ENCODE peak calls at places on chromosome 3, in five cellular contexts. T, Y, N, B and H are unnamed samples.

GRCh38 chr3:42815826-42816225 is 6.6 kb downstream of the ACKR2 start:
- DNase-seq in T (no peak), Y (no peak), N (peak; percentile 53), B (no peak), H (no peak)

GRCh38 chr3:119664370-119664769 is 4.0 kb upstream of the POPDC2 start:
- DNase-seq in T (no peak), Y (no peak), N (peak; percentile 31), B (no peak), H (no peak)

GRCh38 chr3:104359546-104359945 is 1007.2 kb upstream of the ALCAM start:
- DNase-seq in T (no peak), Y (peak; percentile 43), N (peak; percentile 43), B (no peak), H (no peak)

GRCh38 chr3:190877925-190878324 is 15.4 kb upstream of the GMNC start:
- DNase-seq in T (no peak), Y (no peak), N (no peak), B (no peak), H (no peak)

GRCh38 chr3:175020101-175020500 is 161.0 kb downstream of the NAALADL2 start:
- DNase-seq in T (no peak), Y (no peak), N (no peak), B (no peak), H (no peak)

GRCh38 chr3:14678015-14678503 is 3.1 kb downstream of the C3orf20 start:
- DNase-seq in T (no peak), Y (no peak), N (no peak), B (no peak), H (no peak)

GRCh38 chr3:12312010-12312409 is 23.1 kb downstream of the PPARG start:
- DNase-seq in T (no peak), Y (no peak), N (peak; percentile 46), B (no peak), H (no peak)

GRCh38 chr3:165883866-165884478 is 46.7 kb upstream of the BCHE start:
- DNase-seq in T (no peak), Y (no peak), N (no peak), B (no peak), H (no peak)

GRCh38 chr3:69890094-69890493 is 109.4 kb upstream of the SAMMSON start:
- DNase-seq in T (no peak), Y (no peak), N (peak; percentile 84), B (no peak), H (no peak)

GRCh38 chr3:184914628-184915027 is 102.7 kb downstream of the VPS8 start:
- DNase-seq in T (no peak), Y (peak; percentile 1), N (no peak), B (no peak), H (no peak)

GRCh38 chr3:156681003-156681402 is 6.6 kb downstream of the TIPARP start:
- DNase-seq in T (no peak), Y (peak; percentile 96), N (peak; percentile 97), B (no peak), H (peak; percentile 62)

GRCh38 chr3:50189274-50189673 is 2.1 kb upstream of the GNAT1 start:
- DNase-seq in T (peak; percentile 20), Y (peak; percentile 86), N (peak; percentile 60), B (peak; percentile 82), H (peak; percentile 57)

GRCh38 chr3:12708584-12709192 is 44.8 kb upstream of the RAF1 start:
- DNase-seq in T (no peak), Y (peak; percentile 24), N (peak; percentile 93), B (peak; percentile 54), H (no peak)

GRCh38 chr3:11847607-11848006 is 922 bp upstream of the TAMM41 start:
- DNase-seq in T (no peak), Y (no peak), N (no peak), B (no peak), H (no peak)

GRCh38 chr3:88142094-88142624 is 7.6 kb upstream of the C3orf38 start:
- DNase-seq in T (no peak), Y (no peak), N (peak; percentile 58), B (no peak), H (no peak)

GRCh38 chr3:97914390-97914789 is 57.8 kb downstream of the RIOX2 start:
- DNase-seq in T (no peak), Y (peak; percentile 19), N (peak; percentile 82), B (no peak), H (no peak)

GRCh38 chr3:31977736-31978135 is 3.3 kb downstream of the OSBPL10 start:
- DNase-seq in T (no peak), Y (no peak), N (no peak), B (no peak), H (no peak)

GRCh38 chr3:37816271-37816670 is 45.4 kb upstream of the CTDSPL start:
- DNase-seq in T (no peak), Y (no peak), N (no peak), B (no peak), H (no peak)

GRCh38 chr3:101279162-101279561 is 41.2 kb downstream of the IMPG2 start:
- DNase-seq in T (no peak), Y (no peak), N (peak; percentile 55), B (no peak), H (no peak)

GRCh38 chr3:31610700-31611275 is 78.1 kb downstream of the STT3B start:
- DNase-seq in T (no peak), Y (peak; percentile 64), N (peak; percentile 36), B (no peak), H (peak; percentile 15)

GRCh38 chr3:190169877-190170276 is 49.2 kb upstream of the P3H2 start:
- DNase-seq in T (no peak), Y (no peak), N (no peak), B (no peak), H (no peak)

GRCh38 chr3:44958406-44958805 is 17.6 kb downstream of the ZDHHC3 start:
- DNase-seq in T (no peak), Y (no peak), N (no peak), B (no peak), H (no peak)

GRCh38 chr3:153961498-153961897 is 159.7 kb upstream of the ARHGEF26 start:
- DNase-seq in T (no peak), Y (no peak), N (no peak), B (no peak), H (no peak)

GRCh38 chr3:11282250-11283125 is 10.3 kb downstream of the ATG7 start:
- DNase-seq in T (no peak), Y (no peak), N (no peak), B (peak; percentile 60), H (no peak)

GRCh38 chr3:143716731-143717130 is 131.5 kb downstream of the SLC9A9 start:
- DNase-seq in T (no peak), Y (no peak), N (peak; percentile 22), B (no peak), H (no peak)

GRCh38 chr3:191761906-191762305 is 300.9 kb downstream of the PYDC2 start:
- DNase-seq in T (no peak), Y (no peak), N (no peak), B (no peak), H (no peak)

GRCh38 chr3:81308296-81308695 is 453.1 kb downstream of the GBE1 start:
- DNase-seq in T (no peak), Y (peak; percentile 64), N (no peak), B (no peak), H (peak; percentile 44)

GRCh38 chr3:72625616-72626337 is 222.5 kb downstream of the SHQ1 start:
- DNase-seq in T (no peak), Y (no peak), N (peak; percentile 98), B (no peak), H (no peak)

GRCh38 chr3:98778852-98779379 is 15.8 kb downstream of the ST3GAL6 start:
- DNase-seq in T (no peak), Y (peak; percentile 96), N (peak; percentile 94), B (no peak), H (peak; percentile 96)

GRCh38 chr3:60948488-60948887 is 302.8 kb downstream of the FHIT start:
- DNase-seq in T (no peak), Y (no peak), N (peak; percentile 15), B (no peak), H (no peak)

GRCh38 chr3:78745847-78746246 is 1022.0 kb downstream of the ROBO1 start:
- DNase-seq in T (no peak), Y (no peak), N (no peak), B (no peak), H (no peak)

GRCh38 chr3:77605308-77605707 is 565.4 kb downstream of the ROBO2 start:
- DNase-seq in T (no peak), Y (no peak), N (no peak), B (no peak), H (no peak)